ENCODE peak calls at places on chromosomes 13 and 19, in eight cellular contexts. One of them, this sample, is unnamed.

GRCh38 chr19:2266183-2266993 is 10.2 kb upstream of the JSRP1 start:
- DNase-seq in cardiac fibroblast: peak
- DNase-seq in BE2C: peak
- DNase-seq in psoas muscle: peak
- DNase-seq in left ventricle myocardium inferior: peak
- DNase-seq in heart left ventricle: peak
- DNase-seq in PC-9: no peak
- DNase-seq in CD8-positive, alpha-beta memory T cell: no peak
- DNase-seq in this sample: no peak

GRCh38 chr13:112965103-112965502 is 3.9 kb upstream of the MCF2L start:
- DNase-seq in cardiac fibroblast: no peak
- DNase-seq in PC-9: no peak
- DNase-seq in heart left ventricle: peak
- DNase-seq in CD8-positive, alpha-beta memory T cell: no peak
- DNase-seq in BE2C: no peak
- DNase-seq in left ventricle myocardium inferior: no peak
- DNase-seq in psoas muscle: no peak
- DNase-seq in this sample: no peak

GRCh38 chr19:13190781-13191540 is 40.8 kb downstream of the IER2 start:
- DNase-seq in CD8-positive, alpha-beta memory T cell: no peak
- DNase-seq in cardiac fibroblast: no peak
- DNase-seq in psoas muscle: no peak
- DNase-seq in PC-9: no peak
- DNase-seq in left ventricle myocardium inferior: no peak
- DNase-seq in BE2C: no peak
- DNase-seq in heart left ventricle: no peak
- DNase-seq in this sample: no peak

GRCh38 chr19:33442706-33443105 is 69.2 kb downstream of the CEBPG start:
- DNase-seq in psoas muscle: no peak
- DNase-seq in PC-9: no peak
- DNase-seq in heart left ventricle: peak
- DNase-seq in left ventricle myocardium inferior: no peak
- DNase-seq in cardiac fibroblast: no peak
- DNase-seq in CD8-positive, alpha-beta memory T cell: no peak
- DNase-seq in BE2C: no peak
- DNase-seq in this sample: no peak

GRCh38 chr13:44273991-44274810 is 99.4 kb upstream of the SERP2 start:
- DNase-seq in CD8-positive, alpha-beta memory T cell: no peak
- DNase-seq in left ventricle myocardium inferior: no peak
- DNase-seq in cardiac fibroblast: peak
- DNase-seq in heart left ventricle: no peak
- DNase-seq in BE2C: no peak
- DNase-seq in psoas muscle: no peak
- DNase-seq in PC-9: no peak
- DNase-seq in this sample: no peak

GRCh38 chr19:18649371-18650047 is 12.7 kb downstream of the KLHL26 start:
- DNase-seq in heart left ventricle: peak
- DNase-seq in cardiac fibroblast: no peak
- DNase-seq in psoas muscle: peak
- DNase-seq in BE2C: peak
- DNase-seq in PC-9: no peak
- DNase-seq in CD8-positive, alpha-beta memory T cell: no peak
- DNase-seq in left ventricle myocardium inferior: peak
- DNase-seq in this sample: no peak

GRCh38 chr19:676343-677105 is at the start of gene FSTL3:
- DNase-seq in heart left ventricle: no peak
- DNase-seq in psoas muscle: peak
- DNase-seq in PC-9: peak
- DNase-seq in BE2C: no peak
- DNase-seq in left ventricle myocardium inferior: no peak
- DNase-seq in cardiac fibroblast: peak
- DNase-seq in CD8-positive, alpha-beta memory T cell: no peak
- DNase-seq in this sample: no peak

GRCh38 chr13:109667754-109668360 is 118.5 kb downstream of the IRS2 start:
- DNase-seq in psoas muscle: no peak
- DNase-seq in cardiac fibroblast: no peak
- DNase-seq in PC-9: no peak
- DNase-seq in left ventricle myocardium inferior: no peak
- DNase-seq in BE2C: peak
- DNase-seq in heart left ventricle: no peak
- DNase-seq in CD8-positive, alpha-beta memory T cell: no peak
- DNase-seq in this sample: no peak

GRCh38 chr13:30660796-30661195 is 43.1 kb downstream of the USPL1 start:
- DNase-seq in PC-9: no peak
- DNase-seq in BE2C: no peak
- DNase-seq in psoas muscle: no peak
- DNase-seq in heart left ventricle: no peak
- DNase-seq in CD8-positive, alpha-beta memory T cell: no peak
- DNase-seq in left ventricle myocardium inferior: no peak
- DNase-seq in cardiac fibroblast: no peak
- DNase-seq in this sample: no peak

GRCh38 chr19:8334458-8335342 is 8.4 kb downstream of the KANK3 start:
- DNase-seq in cardiac fibroblast: peak
- DNase-seq in psoas muscle: no peak
- DNase-seq in left ventricle myocardium inferior: peak
- DNase-seq in PC-9: peak
- DNase-seq in CD8-positive, alpha-beta memory T cell: no peak
- DNase-seq in BE2C: peak
- DNase-seq in heart left ventricle: peak
- DNase-seq in this sample: peak

GRCh38 chr19:29886535-29886934 is 55.5 kb upstream of the URI1 start:
- DNase-seq in BE2C: no peak
- DNase-seq in CD8-positive, alpha-beta memory T cell: no peak
- DNase-seq in PC-9: no peak
- DNase-seq in left ventricle myocardium inferior: no peak
- DNase-seq in heart left ventricle: no peak
- DNase-seq in cardiac fibroblast: no peak
- DNase-seq in psoas muscle: no peak
- DNase-seq in this sample: no peak

GRCh38 chr19:4373601-4374441 is 26.5 kb downstream of the SH3GL1 start:
- DNase-seq in CD8-positive, alpha-beta memory T cell: no peak
- DNase-seq in left ventricle myocardium inferior: peak
- DNase-seq in BE2C: peak
- DNase-seq in PC-9: no peak
- DNase-seq in psoas muscle: peak
- DNase-seq in cardiac fibroblast: peak
- DNase-seq in heart left ventricle: no peak
- DNase-seq in this sample: no peak

GRCh38 chr19:19028526-19028925 is 4.8 kb downstream of the SUGP2 start:
- DNase-seq in heart left ventricle: no peak
- DNase-seq in cardiac fibroblast: no peak
- DNase-seq in psoas muscle: no peak
- DNase-seq in BE2C: no peak
- DNase-seq in left ventricle myocardium inferior: no peak
- DNase-seq in CD8-positive, alpha-beta memory T cell: no peak
- DNase-seq in PC-9: no peak
- DNase-seq in this sample: no peak

GRCh38 chr13:70816853-70817252 is 708.6 kb upstream of the KLHL1 start:
- DNase-seq in psoas muscle: no peak
- DNase-seq in heart left ventricle: no peak
- DNase-seq in left ventricle myocardium inferior: no peak
- DNase-seq in PC-9: no peak
- DNase-seq in CD8-positive, alpha-beta memory T cell: no peak
- DNase-seq in cardiac fibroblast: no peak
- DNase-seq in BE2C: no peak
- DNase-seq in this sample: no peak

GRCh38 chr13:111937763-111938375 is 129.1 kb upstream of the SOX1 start:
- DNase-seq in BE2C: no peak
- DNase-seq in cardiac fibroblast: no peak
- DNase-seq in psoas muscle: no peak
- DNase-seq in CD8-positive, alpha-beta memory T cell: no peak
- DNase-seq in heart left ventricle: no peak
- DNase-seq in left ventricle myocardium inferior: no peak
- DNase-seq in PC-9: no peak
- DNase-seq in this sample: no peak

GRCh38 chr19:47520839-47521238 is 6.0 kb upstream of the NAPA start:
- DNase-seq in cardiac fibroblast: no peak
- DNase-seq in BE2C: no peak
- DNase-seq in heart left ventricle: no peak
- DNase-seq in CD8-positive, alpha-beta memory T cell: no peak
- DNase-seq in left ventricle myocardium inferior: no peak
- DNase-seq in psoas muscle: no peak
- DNase-seq in PC-9: no peak
- DNase-seq in this sample: no peak

GRCh38 chr19:1213391-1214286 is 8.1 kb downstream of the STK11 start:
- DNase-seq in cardiac fibroblast: peak
- DNase-seq in heart left ventricle: peak
- DNase-seq in psoas muscle: peak
- DNase-seq in CD8-positive, alpha-beta memory T cell: no peak
- DNase-seq in left ventricle myocardium inferior: peak
- DNase-seq in BE2C: peak
- DNase-seq in PC-9: no peak
- DNase-seq in this sample: peak

GRCh38 chr13:45340422-45341033 is 455 bp downstream of the TPT1 start:
- DNase-seq in PC-9: peak
- DNase-seq in left ventricle myocardium inferior: peak
- DNase-seq in cardiac fibroblast: peak
- DNase-seq in BE2C: peak
- DNase-seq in heart left ventricle: peak
- DNase-seq in psoas muscle: peak
- DNase-seq in CD8-positive, alpha-beta memory T cell: peak
- DNase-seq in this sample: peak

GRCh38 chr19:8392017-8392591 is 1.9 kb downstream of the RAB11B start:
- DNase-seq in PC-9: no peak
- DNase-seq in CD8-positive, alpha-beta memory T cell: no peak
- DNase-seq in heart left ventricle: no peak
- DNase-seq in BE2C: no peak
- DNase-seq in psoas muscle: peak
- DNase-seq in cardiac fibroblast: no peak
- DNase-seq in left ventricle myocardium inferior: peak
- DNase-seq in this sample: no peak

DNA sequence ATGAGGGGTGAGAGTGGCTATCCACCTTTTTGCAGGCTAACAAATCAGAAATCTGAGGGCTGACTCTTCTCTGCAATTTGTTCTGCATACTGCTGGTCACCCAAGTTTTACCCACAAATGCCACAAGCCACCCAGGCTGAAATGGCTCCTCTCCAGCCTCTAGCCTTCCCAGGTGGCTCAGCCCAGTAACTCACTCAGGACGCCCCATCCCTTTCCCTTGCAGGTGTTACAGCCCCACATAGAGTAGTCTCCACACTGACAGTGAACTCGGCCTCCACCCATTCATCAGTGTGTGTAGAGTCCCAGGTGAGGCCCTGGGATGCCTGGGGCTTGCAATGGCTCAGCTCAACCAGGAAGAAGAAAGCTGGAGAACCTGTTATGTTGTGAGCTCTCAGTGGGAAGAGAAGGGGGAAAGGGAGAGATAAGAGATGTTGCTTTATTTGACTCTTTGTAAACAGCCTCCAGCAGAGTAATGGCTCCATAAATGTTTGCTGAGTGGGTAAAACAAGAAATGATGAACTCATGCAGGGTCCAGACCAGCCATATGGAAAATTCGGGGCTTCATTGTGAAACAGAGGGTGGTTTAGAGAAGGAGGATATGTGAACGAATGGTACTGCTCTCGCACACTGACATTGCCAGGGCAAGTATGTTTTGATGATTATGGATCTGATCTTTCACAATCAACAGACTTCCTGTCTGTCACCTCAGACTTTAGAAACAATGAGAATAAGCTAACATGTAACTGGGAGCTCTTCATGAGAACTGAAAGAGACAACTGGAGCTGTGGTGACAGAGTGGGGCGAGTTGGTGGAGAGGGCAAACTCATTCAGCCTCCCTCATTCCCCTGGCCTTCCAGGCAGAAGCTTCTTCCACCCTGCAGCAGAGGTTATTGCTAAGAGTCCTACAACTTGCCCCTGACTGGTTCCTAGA is 74.2 kb upstream of the RFC3 start:
- DNase-seq in CD8-positive, alpha-beta memory T cell: peak
- DNase-seq in cardiac fibroblast: peak
- DNase-seq in PC-9: no peak
- DNase-seq in heart left ventricle: no peak
- DNase-seq in BE2C: no peak
- DNase-seq in left ventricle myocardium inferior: no peak
- DNase-seq in psoas muscle: no peak
- DNase-seq in this sample: no peak
- H3K4me3 ChIP-seq in CD8-positive, alpha-beta memory T cell: no peak
- H3K4me3 ChIP-seq in cardiac fibroblast: no peak
- H3K4me3 ChIP-seq in PC-9: no peak
- H3K4me3 ChIP-seq in heart left ventricle: no peak
- H3K4me3 ChIP-seq in BE2C: no peak
- H3K4me3 ChIP-seq in left ventricle myocardium inferior: no peak
- H3K4me3 ChIP-seq in psoas muscle: no peak
- H3K4me3 ChIP-seq in this sample: no peak

GRCh38 chr13:97435794-97436193 is 1.8 kb downstream of the RAP2A start:
- DNase-seq in BE2C: no peak
- DNase-seq in heart left ventricle: no peak
- DNase-seq in cardiac fibroblast: peak
- DNase-seq in psoas muscle: no peak
- DNase-seq in PC-9: no peak
- DNase-seq in left ventricle myocardium inferior: no peak
- DNase-seq in CD8-positive, alpha-beta memory T cell: no peak
- DNase-seq in this sample: no peak
- H3K4me3 ChIP-seq in BE2C: peak
- H3K4me3 ChIP-seq in heart left ventricle: peak
- H3K4me3 ChIP-seq in cardiac fibroblast: peak
- H3K4me3 ChIP-seq in psoas muscle: peak
- H3K4me3 ChIP-seq in PC-9: peak
- H3K4me3 ChIP-seq in left ventricle myocardium inferior: peak
- H3K4me3 ChIP-seq in CD8-positive, alpha-beta memory T cell: peak
- H3K4me3 ChIP-seq in this sample: peak

GRCh38 chr13:107742544-107742943 is 472.8 kb downstream of the LIG4 start:
- DNase-seq in heart left ventricle: no peak
- DNase-seq in CD8-positive, alpha-beta memory T cell: no peak
- DNase-seq in PC-9: no peak
- DNase-seq in BE2C: no peak
- DNase-seq in cardiac fibroblast: no peak
- DNase-seq in left ventricle myocardium inferior: no peak
- DNase-seq in psoas muscle: no peak
- DNase-seq in this sample: no peak

GRCh38 chr13:107743983-107744382 is 471.4 kb downstream of the LIG4 start:
- DNase-seq in cardiac fibroblast: no peak
- DNase-seq in PC-9: no peak
- DNase-seq in BE2C: no peak
- DNase-seq in CD8-positive, alpha-beta memory T cell: no peak
- DNase-seq in heart left ventricle: no peak
- DNase-seq in psoas muscle: no peak
- DNase-seq in left ventricle myocardium inferior: no peak
- DNase-seq in this sample: peak

GRCh38 chr13:107743523-107743922 is 471.8 kb downstream of the LIG4 start:
- DNase-seq in heart left ventricle: no peak
- DNase-seq in psoas muscle: no peak
- DNase-seq in BE2C: no peak
- DNase-seq in left ventricle myocardium inferior: no peak
- DNase-seq in cardiac fibroblast: no peak
- DNase-seq in PC-9: no peak
- DNase-seq in CD8-positive, alpha-beta memory T cell: no peak
- DNase-seq in this sample: no peak

GRCh38 chr13:107743100-107743499 is 472.2 kb downstream of the LIG4 start:
- DNase-seq in CD8-positive, alpha-beta memory T cell: no peak
- DNase-seq in BE2C: no peak
- DNase-seq in psoas muscle: no peak
- DNase-seq in PC-9: no peak
- DNase-seq in cardiac fibroblast: no peak
- DNase-seq in left ventricle myocardium inferior: no peak
- DNase-seq in heart left ventricle: no peak
- DNase-seq in this sample: no peak
- H3K4me3 ChIP-seq in CD8-positive, alpha-beta memory T cell: no peak
- H3K4me3 ChIP-seq in BE2C: no peak
- H3K4me3 ChIP-seq in psoas muscle: no peak
- H3K4me3 ChIP-seq in PC-9: no peak
- H3K4me3 ChIP-seq in cardiac fibroblast: no peak
- H3K4me3 ChIP-seq in left ventricle myocardium inferior: no peak
- H3K4me3 ChIP-seq in heart left ventricle: no peak
- H3K4me3 ChIP-seq in this sample: no peak

GRCh38 chr13:27362064-27362751 is 62.2 kb upstream of the GTF3A start:
- DNase-seq in BE2C: peak
- DNase-seq in heart left ventricle: peak
- DNase-seq in cardiac fibroblast: peak
- DNase-seq in left ventricle myocardium inferior: peak
- DNase-seq in PC-9: peak
- DNase-seq in psoas muscle: peak
- DNase-seq in CD8-positive, alpha-beta memory T cell: peak
- DNase-seq in this sample: peak
- H3K4me3 ChIP-seq in BE2C: peak
- H3K4me3 ChIP-seq in heart left ventricle: no peak
- H3K4me3 ChIP-seq in cardiac fibroblast: peak
- H3K4me3 ChIP-seq in left ventricle myocardium inferior: peak
- H3K4me3 ChIP-seq in PC-9: peak
- H3K4me3 ChIP-seq in psoas muscle: peak
- H3K4me3 ChIP-seq in CD8-positive, alpha-beta memory T cell: peak
- H3K4me3 ChIP-seq in this sample: peak